ENCODE peak calls at places on chromosome 16, in five cellular contexts. P is endothelial cell; D is astrocyte of the cerebellum; W is activated CD8-positive, alpha-beta memory T cell treated with anti-CD3 and anti-CD28 coated beads for 4 hours; Q is NCI-H1105. L is an unnamed sample.

GRCh38 chr16:68200120-68200783 is 35.7 kb downstream of the ESRP2 start:
- DNase-seq in P (no peak), D (peak), W (no peak), Q (no peak), L (no peak)

GRCh38 chr16:11085025-11085485 is 140.7 kb downstream of the CLEC16A start:
- DNase-seq in P (no peak), D (no peak), W (no peak), Q (no peak), L (no peak)

GRCh38 chr16:56628486-56629035 is 3.0 kb downstream of the MT1E start:
- DNase-seq in P (no peak), D (no peak), W (no peak), Q (no peak), L (peak)

GRCh38 chr16:82329504-82330192 is 159.6 kb upstream of the MPHOSPH6 start:
- DNase-seq in P (no peak), D (no peak), W (no peak), Q (peak), L (no peak)

GRCh38 chr16:12539185-12539929 is 264.3 kb downstream of the CPPED1 start:
- DNase-seq in P (no peak), D (peak), W (no peak), Q (no peak), L (no peak)

GRCh38 chr16:47847220-47847970 is 308.4 kb downstream of the ABCC12 start:
- DNase-seq in P (no peak), D (no peak), W (no peak), Q (no peak), L (no peak)

GRCh38 chr16:66408181-66409048 is 18.7 kb upstream of the BEAN1 start:
- DNase-seq in P (peak), D (peak), W (no peak), Q (no peak), L (peak)

GRCh38 chr16:26672206-26672605 is 394.5 kb upstream of the C16orf82 start:
- DNase-seq in P (no peak), D (no peak), W (peak), Q (no peak), L (no peak)

GRCh38 chr16:20747030-20747816 is 5.6 kb upstream of the THUMPD1 start:
- DNase-seq in P (no peak), D (no peak), W (no peak), Q (no peak), L (no peak)

GRCh38 chr16:71807905-71808592 is 585 bp downstream of the AP1G1 start:
- DNase-seq in P (peak), D (no peak), W (peak), Q (no peak), L (peak)